ENCODE peak calls at places on chromosomes 16 and 17, in six cellular contexts. X is AML-193; T is ACHN; Q is activated naive CD8-positive, alpha-beta T cell treated with anti-CD3 and anti-CD28 coated beads, Interleukin-2, amount 50 U/mL, for 24 hours; H is stimulated activated naive CD8-positive, alpha-beta T cell treated with anti-CD3 and anti-CD28 coated beads, Interleukin-15, amount 100 ng/mL, for 72 hours; J is stomach. B is an unnamed sample.

GRCh38 chr17:20045476-20045875 is 36.3 kb downstream of the SPECC1 start:
- DNase-seq in Q (no peak), X (no peak), H (no peak), J (no peak), T (no peak), B (no peak)

GRCh38 chr16:48963901-48964615 is 317.6 kb downstream of the CBLN1 start:
- DNase-seq in X (no peak), J (no peak), H (no peak), T (peak; percentile 97), Q (no peak), B (no peak)

GRCh38 chr16:87374313-87374712 is 9.3 kb downstream of the FBXO31 start:
- DNase-seq in T (no peak), X (no peak), Q (no peak), J (no peak), H (no peak), B (no peak)

GRCh38 chr17:5897320-5897911 is 172.8 kb upstream of the WSCD1 start:
- DNase-seq in J (no peak), X (no peak), T (no peak), H (no peak), Q (no peak), B (no peak)

GRCh38 chr16:588639-588888 is 1.3 kb upstream of the RAB40C start:
- DNase-seq in Q (peak; percentile 68), T (peak; percentile 81), X (no peak), H (no peak), J (peak; percentile 56), B (no peak)

GRCh38 chr16:11052080-11052808 is 107.9 kb downstream of the CLEC16A start:
- DNase-seq in J (no peak), X (peak; percentile 84), T (no peak), Q (peak; percentile 80), H (peak; percentile 57), B (no peak)

GRCh38 chr16:74872302-74872701 is 97.7 kb upstream of the FA2H start:
- DNase-seq in X (no peak), J (no peak), T (no peak), Q (no peak), H (no peak), B (no peak)

GRCh38 chr17:34504814-34505484 is 74.4 kb upstream of the TMEM132E start:
- DNase-seq in X (no peak), H (peak; percentile 8), Q (no peak), J (no peak), T (no peak), B (no peak)

GRCh38 chr17:33580215-33580614 is 287.1 kb upstream of the ASIC2 start:
- DNase-seq in X (no peak), J (no peak), Q (no peak), T (no peak), H (no peak), B (no peak)

GRCh38 chr16:57623251-57624043 is 5.0 kb upstream of the ADGRG1 start:
- DNase-seq in Q (no peak), X (no peak), J (peak; percentile 78), H (no peak), T (peak; percentile 74), B (no peak)

GRCh38 chr17:1060991-1061390 is 64.1 kb downstream of the TIMM22 start:
- DNase-seq in H (no peak), J (peak; percentile 87), Q (peak; percentile 23), T (peak; percentile 99), X (no peak), B (no peak)

GRCh38 chr17:42285346-42286050 is 2.8 kb upstream of the STAT5A start:
- DNase-seq in J (peak; percentile 13), T (no peak), H (no peak), Q (no peak), X (no peak), B (no peak)

GRCh38 chr17:49548506-49549310 is 27.0 kb upstream of the NXPH3 start:
- DNase-seq in J (peak; percentile 55), T (peak; percentile 40), X (peak; percentile 30), Q (no peak), H (no peak), B (no peak)

GRCh38 chr17:5741810-5742209 is 157.5 kb upstream of the NLRP1 start:
- DNase-seq in Q (no peak), T (no peak), X (no peak), J (no peak), H (no peak), B (no peak)

GRCh38 chr16:70752381-70752780 is 48.6 kb downstream of the VAC14 start:
- DNase-seq in J (no peak), H (no peak), X (no peak), Q (no peak), T (no peak), B (no peak)

GRCh38 chr16:24167129-24167528 is 89.0 kb upstream of the CACNG3 start:
- DNase-seq in X (no peak), T (no peak), Q (no peak), J (no peak), H (no peak), B (no peak)

GRCh38 chr16:78005881-78006280 is 16.5 kb upstream of the CLEC3A start:
- DNase-seq in Q (peak; percentile 3), T (peak; percentile 28), H (no peak), X (peak; percentile 2), J (no peak), B (no peak)

GRCh38 chr16:68306633-68307032 is 4.1 kb downstream of the SLC7A6OS start:
- DNase-seq in H (no peak), J (no peak), Q (no peak), X (no peak), T (no peak), B (no peak)

GRCh38 chr17:77445030-77445907 is 304.5 kb downstream of the SEC14L1 start:
- DNase-seq in T (no peak), X (peak; percentile 90), J (peak; percentile 57), H (peak; percentile 85), Q (peak; percentile 81), B (no peak)

GRCh38 chr16:31870809-31871208 is 2.8 kb upstream of the ZNF267 start:
- DNase-seq in T (no peak), Q (no peak), H (no peak), X (no peak), J (no peak), B (no peak)

GRCh38 chr16:72932050-72932449 is 115.9 kb downstream of the ZFHX3 start:
- DNase-seq in J (no peak), T (no peak), Q (no peak), X (no peak), H (no peak), B (no peak)

GRCh38 chr17:50772251-50772650 is 4.9 kb upstream of the ANKRD40CL start:
- DNase-seq in T (no peak), X (no peak), Q (no peak), J (no peak), H (no peak), B (no peak)

GRCh38 chr17:75181608-75182318 is 996 bp downstream of the SUMO2 start:
- DNase-seq in Q (peak; percentile 55), X (peak; percentile 39), T (no peak), J (peak; percentile 28), H (peak; percentile 36), B (no peak)

B was measured in NCI-H1048.